ENCODE peak calls at places on chromosomes 12 and 14, in four cellular contexts. P is fibroblast of lung, W is GM12865, E is foreskin fibroblast. A is an unnamed sample.

GRCh38 chr12:49543914-49544815 is 5.3 kb downstream of the KCNH3 start:
- DNase-seq in W (no peak), E (no peak), P (no peak), A (no peak)

GRCh38 chr12:45183263-45183662 is 32.6 kb upstream of the ANO6 start:
- DNase-seq in P (peak), E (no peak), W (no peak), A (no peak)

GRCh38 chr14:24127673-24128072 is 2.8 kb upstream of the FITM1 start:
- DNase-seq in E (no peak), W (peak), P (no peak), A (no peak)

GRCh38 chr12:92261071-92261470 is 115.4 kb upstream of the BTG1 start:
- DNase-seq in P (no peak), W (no peak), E (no peak), A (no peak)

GRCh38 chr12:114403044-114403689 is 2.8 kb downstream of the TBX5 start:
- DNase-seq in P (peak), W (no peak), E (peak), A (peak)

GRCh38 chr14:47442206-47442605 is 233.2 kb downstream of the MDGA2 start:
- DNase-seq in P (peak), W (no peak), E (no peak), A (no peak)

GRCh38 chr12:44369967-44370366 is 506.1 kb downstream of the NELL2 start:
- DNase-seq in E (no peak), P (no peak), W (no peak), A (no peak)

GRCh38 chr12:10249690-10250455 is 37.2 kb downstream of the GABARAPL1 start:
- DNase-seq in E (no peak), P (no peak), W (peak), A (no peak)

GRCh38 chr12:28172434-28173030 is 17.7 kb upstream of the CCDC91 start:
- DNase-seq in E (peak), W (peak), P (peak), A (no peak)

GRCh38 chr12:5806376-5807089 is 138.5 kb downstream of the ANO2 start:
- DNase-seq in W (no peak), E (no peak), P (no peak), A (no peak)

GRCh38 chr12:91189526-91189925 is 6.9 kb upstream of the DCN start:
- DNase-seq in E (peak), W (no peak), P (peak), A (no peak)

GRCh38 chr12:108597559-108598471 is at the start of gene TMEM119:
- DNase-seq in W (no peak), E (peak), P (peak), A (no peak)

GRCh38 chr12:115257791-115258190 is 573.8 kb upstream of the TBX3 start:
- DNase-seq in W (no peak), E (peak), P (peak), A (no peak)

GRCh38 chr14:90924618-90925345 is 108.6 kb upstream of the TTC7B start:
- DNase-seq in P (peak), W (no peak), E (no peak), A (no peak)

GRCh38 chr12:54261817-54262402 is 18.0 kb downstream of the CBX5 start:
- DNase-seq in P (no peak), W (no peak), E (no peak), A (no peak)

GRCh38 chr12:92796650-92797049 is 93.9 kb downstream of the PLEKHG7 start:
- DNase-seq in W (no peak), P (peak), E (peak), A (no peak)

GRCh38 chr14:68676511-68676943 is 116.3 kb downstream of the ZFP36L1 start:
- DNase-seq in P (no peak), W (no peak), E (no peak), A (no peak)
- TF ChIP-seq CTCF in P (no peak), W (no peak), E (no peak), A (no peak)

GRCh38 chr14:72154645-72155378 is 222.6 kb downstream of the RGS6 start:
- DNase-seq in E (no peak), P (no peak), W (no peak), A (no peak)
- TF ChIP-seq CTCF in E (no peak), P (no peak), W (no peak), A (no peak)

DNA sequence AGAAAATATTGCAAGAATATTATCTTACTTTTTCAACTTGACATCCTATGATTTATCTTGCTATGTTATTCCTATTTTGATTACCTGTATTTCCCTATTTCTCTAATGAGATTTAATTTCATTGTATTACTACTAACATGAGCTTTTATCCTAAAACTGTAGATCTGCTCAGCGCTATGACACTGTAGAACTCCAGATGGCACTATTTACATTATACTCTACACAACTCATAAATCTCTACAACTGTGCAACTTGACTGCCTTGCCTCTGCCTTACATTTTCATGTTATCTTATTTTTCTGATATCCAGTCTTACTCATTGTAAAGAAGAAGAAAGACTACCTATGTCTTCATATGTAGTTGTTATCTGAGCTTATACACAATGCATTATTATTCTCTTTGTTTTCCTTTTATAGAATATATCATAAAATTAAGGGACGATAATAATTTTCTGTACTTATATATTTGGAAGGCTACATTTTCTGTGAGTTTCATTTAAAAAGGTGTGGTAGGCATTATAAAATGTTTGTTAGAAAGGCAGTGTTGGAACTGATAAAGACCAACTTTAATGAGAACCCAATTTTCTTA is 24.1 kb downstream of the NUP37 start:
- DNase-seq in W (peak), E (peak), P (peak), A (no peak)
- TF ChIP-seq CTCF in W (peak), E (peak), P (peak), A (peak)

GRCh38 chr12:66496595-66496994 is 182.3 kb downstream of the GRIP1 start:
- DNase-seq in E (no peak), W (no peak), P (no peak), A (no peak)

GRCh38 chr12:66495709-66496108 is 183.2 kb downstream of the GRIP1 start:
- DNase-seq in W (no peak), P (no peak), E (no peak), A (no peak)

GRCh38 chr12:66491812-66492361 is 187.0 kb downstream of the GRIP1 start:
- DNase-seq in W (no peak), P (no peak), E (no peak), A (no peak)

GRCh38 chr12:66497000-66497897 is 181.6 kb downstream of the GRIP1 start:
- DNase-seq in E (no peak), P (no peak), W (no peak), A (no peak)

DNA sequence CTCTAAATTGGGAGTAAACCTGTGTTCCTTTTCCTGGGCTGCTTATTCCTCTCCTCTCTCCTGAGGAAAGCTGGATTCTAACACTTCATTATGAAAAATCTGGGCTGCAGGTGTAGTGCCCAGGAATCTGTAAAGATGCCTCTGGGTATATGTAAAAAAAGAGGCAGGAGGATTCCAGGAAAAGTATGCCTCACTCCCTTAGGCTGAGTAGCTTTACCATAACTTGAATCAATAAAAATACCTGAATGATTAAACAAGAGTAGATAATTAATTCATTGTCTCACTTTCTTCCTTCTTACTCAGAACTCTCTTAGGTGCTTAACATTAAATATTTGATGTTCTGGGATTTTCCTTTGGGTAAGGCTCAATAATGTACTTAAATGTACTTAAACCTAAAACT is 185.0 kb downstream of the GRIP1 start:
- DNase-seq in P (no peak), W (no peak), E (no peak), A (no peak)
- TF ChIP-seq CTCF in P (no peak), W (no peak), E (no peak), A (no peak)

GRCh38 chr12:47407730-47408129 is 298.1 kb downstream of the RPAP3 start:
- DNase-seq in E (no peak), P (no peak), W (no peak), A (no peak)

GRCh38 chr12:47409310-47409709 is 296.5 kb downstream of the RPAP3 start:
- DNase-seq in P (no peak), W (no peak), E (no peak), A (no peak)

GRCh38 chr12:47410862-47411261 is 295.0 kb downstream of the RPAP3 start:
- DNase-seq in P (no peak), W (no peak), E (no peak), A (no peak)

GRCh38 chr12:47410383-47410782 is 295.4 kb downstream of the RPAP3 start:
- DNase-seq in E (no peak), P (no peak), W (no peak), A (no peak)

GRCh38 chr12:47408171-47408871 is 297.5 kb downstream of the RPAP3 start:
- DNase-seq in W (peak), E (no peak), P (no peak), A (no peak)
- TF ChIP-seq CTCF in W (peak), E (no peak), P (no peak), A (peak)

GRCh38 chr14:96264850-96265249 is 8.8 kb downstream of the BDKRB1 start:
- DNase-seq in P (peak), E (no peak), W (no peak), A (no peak)
- TF ChIP-seq CTCF in P (peak), E (peak), W (no peak), A (peak)

GRCh38 chr14:43795600-43796228 is 711.4 kb downstream of the FSCB start:
- DNase-seq in W (no peak), P (peak), E (no peak), A (no peak)
- TF ChIP-seq CTCF in W (no peak), P (peak), E (no peak), A (peak)

DNA sequence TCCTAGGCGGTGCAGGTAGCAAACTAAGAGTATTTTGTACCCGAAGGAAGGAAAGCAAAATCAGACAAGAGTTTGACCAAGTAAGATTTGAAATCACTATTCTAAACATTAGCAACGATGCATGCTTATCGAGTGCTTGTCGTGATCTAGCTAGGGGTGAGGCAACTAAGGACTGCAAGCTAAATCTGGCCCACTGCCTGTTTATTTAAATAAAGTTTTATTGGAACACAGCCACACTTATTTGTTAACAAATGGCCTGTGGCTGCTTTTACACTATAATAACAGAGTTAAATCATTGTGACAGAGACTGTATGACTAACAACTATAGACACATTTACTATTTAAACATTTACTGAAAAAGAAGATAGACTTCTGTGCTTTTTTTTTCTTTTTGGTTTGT is 983.6 kb downstream of the VRK1 start:
- DNase-seq in E (no peak), W (no peak), P (no peak), A (no peak)
- TF ChIP-seq CTCF in E (no peak), W (no peak), P (no peak), A (no peak)

GRCh38 chr12:100266163-100266801 is 597 bp downstream of the DEPDC4 start:
- DNase-seq in P (no peak), W (no peak), E (no peak), A (no peak)

GRCh38 chr12:100267603-100268281 is 765 bp downstream of the SCYL2 start:
- DNase-seq in P (peak), E (no peak), W (no peak), A (no peak)

GRCh38 chr12:100268835-100269564 is 2.0 kb downstream of the SCYL2 start:
- DNase-seq in P (peak), E (no peak), W (no peak), A (no peak)

GRCh38 chr12:100265732-100266131 is 1.1 kb downstream of the DEPDC4 start:
- DNase-seq in P (no peak), W (no peak), E (no peak), A (no peak)

GRCh38 chr12:100266802-100267602 is at the start of the genes DEPDC4 and SCYL2:
- DNase-seq in W (peak), E (peak), P (peak), A (peak)
- TF ChIP-seq CTCF in W (no peak), E (no peak), P (no peak), A (no peak)

A was measured in osteocyte.